ENCODE peak calls at places on chromosomes 6 and 20, in five cellular contexts. One of them, this sample, is unnamed. For H3K9me3, the result is how much of the 10 kb centered on the place peaks cover.

GRCh38 chr6:34525431-34526175 is 30.5 kb downstream of the SPDEF start:
- DNase-seq in AG04450: no peak
- DNase-seq in cardiac muscle cell: no peak
- DNase-seq in endodermal cell: no peak
- DNase-seq in breast epithelium: no peak
- DNase-seq in this sample: no peak

GRCh38 chr6:97586344-97586743 is 303.3 kb upstream of the MMS22L start:
- DNase-seq in AG04450: peak
- DNase-seq in cardiac muscle cell: no peak
- DNase-seq in endodermal cell: peak
- DNase-seq in breast epithelium: no peak
- DNase-seq in this sample: no peak

GRCh38 chr6:8029243-8029870 is 34.8 kb downstream of the BLOC1S5 start:
- DNase-seq in AG04450: no peak
- DNase-seq in cardiac muscle cell: peak
- DNase-seq in endodermal cell: no peak
- DNase-seq in breast epithelium: no peak
- DNase-seq in this sample: no peak

GRCh38 chr20:45752747-45753146 is 30.6 kb downstream of the SPINT4 start:
- DNase-seq in AG04450: no peak
- DNase-seq in cardiac muscle cell: no peak
- DNase-seq in endodermal cell: no peak
- DNase-seq in breast epithelium: no peak
- DNase-seq in this sample: no peak

GRCh38 chr6:53043626-53044025 is 21.6 kb upstream of the FBXO9 start:
- DNase-seq in AG04450: no peak
- DNase-seq in cardiac muscle cell: peak
- DNase-seq in endodermal cell: peak
- DNase-seq in breast epithelium: no peak
- DNase-seq in this sample: no peak

GRCh38 chr6:162591517-162591916 is 136.0 kb downstream of the PRKN start:
- DNase-seq in AG04450: no peak
- DNase-seq in cardiac muscle cell: no peak
- DNase-seq in endodermal cell: no peak
- DNase-seq in breast epithelium: no peak
- DNase-seq in this sample: no peak

GRCh38 chr20:33273117-33273851 is 9.7 kb upstream of the BPIFB1 start:
- DNase-seq in AG04450: no peak
- DNase-seq in cardiac muscle cell: peak
- DNase-seq in endodermal cell: peak
- DNase-seq in breast epithelium: no peak
- DNase-seq in this sample: no peak

GRCh38 chr6:6878921-6879585 is 228.7 kb upstream of the RREB1 start:
- DNase-seq in AG04450: no peak
- DNase-seq in cardiac muscle cell: no peak
- DNase-seq in endodermal cell: no peak
- DNase-seq in breast epithelium: no peak
- DNase-seq in this sample: no peak

GRCh38 chr6:131135244-131136020 is at the start of gene AKAP7:
- DNase-seq in AG04450: no peak
- DNase-seq in cardiac muscle cell: peak
- DNase-seq in endodermal cell: peak
- DNase-seq in breast epithelium: peak
- DNase-seq in this sample: peak

GRCh38 chr6:33958208-33958862 is 154.5 kb upstream of the MLN start:
- DNase-seq in AG04450: no peak
- DNase-seq in cardiac muscle cell: no peak
- DNase-seq in endodermal cell: peak
- DNase-seq in breast epithelium: no peak
- DNase-seq in this sample: peak

GRCh38 chr20:23507346-23507745 is 16.4 kb downstream of the CST8 start:
- DNase-seq in AG04450: no peak
- DNase-seq in cardiac muscle cell: no peak
- DNase-seq in endodermal cell: peak
- DNase-seq in breast epithelium: no peak
- DNase-seq in this sample: no peak

GRCh38 chr6:130872250-130873095 is 45.3 kb downstream of the SMLR1 start:
- DNase-seq in AG04450: no peak
- DNase-seq in cardiac muscle cell: peak
- DNase-seq in endodermal cell: peak
- DNase-seq in breast epithelium: no peak
- DNase-seq in this sample: peak

GRCh38 chr20:13105864-13106457 is 97.2 kb downstream of the SPTLC3 start:
- DNase-seq in AG04450: no peak
- DNase-seq in cardiac muscle cell: peak
- DNase-seq in endodermal cell: no peak
- DNase-seq in breast epithelium: no peak
- DNase-seq in this sample: peak

GRCh38 chr6:131745476-131745875 is 34.7 kb upstream of the CTAGE9 start:
- DNase-seq in AG04450: no peak
- DNase-seq in cardiac muscle cell: no peak
- DNase-seq in endodermal cell: no peak
- DNase-seq in breast epithelium: no peak
- DNase-seq in this sample: no peak

GRCh38 chr6:70281923-70282902 is 20.7 kb downstream of the COL9A1 start:
- DNase-seq in AG04450: no peak
- DNase-seq in cardiac muscle cell: peak
- DNase-seq in endodermal cell: peak
- DNase-seq in breast epithelium: no peak
- DNase-seq in this sample: no peak

GRCh38 chr6:7846971-7847818 is 63.4 kb downstream of the TXNDC5 start:
- DNase-seq in AG04450: peak
- DNase-seq in cardiac muscle cell: peak
- DNase-seq in endodermal cell: no peak
- DNase-seq in breast epithelium: no peak
- DNase-seq in this sample: no peak

GRCh38 chr20:56348746-56349145 is 10.0 kb upstream of the FAM210B start:
- DNase-seq in AG04450: no peak
- DNase-seq in cardiac muscle cell: no peak
- DNase-seq in endodermal cell: no peak
- DNase-seq in breast epithelium: no peak
- DNase-seq in this sample: no peak

GRCh38 chr20:17281478-17281877 is 54.6 kb downstream of the PCSK2 start:
- DNase-seq in AG04450: no peak
- DNase-seq in cardiac muscle cell: no peak
- DNase-seq in endodermal cell: peak
- DNase-seq in breast epithelium: no peak
- DNase-seq in this sample: peak

GRCh38 chr20:43015566-43015965 is 174.1 kb downstream of the PTPRT start:
- DNase-seq in AG04450: no peak
- DNase-seq in cardiac muscle cell: no peak
- DNase-seq in endodermal cell: no peak
- DNase-seq in breast epithelium: no peak
- DNase-seq in this sample: no peak

GRCh38 chr20:56111951-56112730 is 106.8 kb upstream of the CBLN4 start:
- DNase-seq in AG04450: no peak
- DNase-seq in cardiac muscle cell: no peak
- DNase-seq in endodermal cell: no peak
- DNase-seq in breast epithelium: no peak
- DNase-seq in this sample: no peak

GRCh38 chr20:20083796-20084195 is 31.5 kb downstream of the CFAP61 start:
- DNase-seq in AG04450: no peak
- DNase-seq in cardiac muscle cell: peak
- DNase-seq in endodermal cell: no peak
- DNase-seq in breast epithelium: no peak
- DNase-seq in this sample: peak

GRCh38 chr20:62668441-62669027 is 26.2 kb downstream of the SLCO4A1 start:
- DNase-seq in AG04450: peak
- DNase-seq in cardiac muscle cell: peak
- DNase-seq in endodermal cell: peak
- DNase-seq in breast epithelium: peak
- DNase-seq in this sample: peak

GRCh38 chr6:31657406-31658157 is 1.9 kb downstream of the APOM start:
- DNase-seq in AG04450: no peak
- DNase-seq in cardiac muscle cell: no peak
- DNase-seq in endodermal cell: no peak
- DNase-seq in breast epithelium: no peak
- DNase-seq in this sample: no peak

GRCh38 chr6:35970181-35970580 is 49.3 kb upstream of the SRPK1 start:
- DNase-seq in AG04450: no peak
- DNase-seq in cardiac muscle cell: peak
- DNase-seq in endodermal cell: no peak
- DNase-seq in breast epithelium: no peak
- DNase-seq in this sample: no peak

GRCh38 chr20:43844778-43845614 is 69.7 kb upstream of the TOX2 start:
- DNase-seq in AG04450: peak
- DNase-seq in cardiac muscle cell: peak
- DNase-seq in endodermal cell: no peak
- DNase-seq in breast epithelium: peak
- DNase-seq in this sample: no peak

GRCh38 chr6:102798631-102799030 is 1405.1 kb downstream of the GRIK2 start:
- DNase-seq in AG04450: no peak
- DNase-seq in cardiac muscle cell: no peak
- DNase-seq in endodermal cell: peak
- DNase-seq in breast epithelium: no peak
- DNase-seq in this sample: no peak

GRCh38 chr6:50699086-50699886 is 14.0 kb upstream of the TFAP2D start:
- DNase-seq in AG04450: no peak
- DNase-seq in cardiac muscle cell: no peak
- DNase-seq in endodermal cell: peak
- DNase-seq in breast epithelium: no peak
- DNase-seq in this sample: no peak

GRCh38 chr6:4714961-4715501 is 61.2 kb upstream of the CDYL start:
- DNase-seq in AG04450: no peak
- DNase-seq in cardiac muscle cell: no peak
- DNase-seq in endodermal cell: no peak
- DNase-seq in breast epithelium: no peak
- DNase-seq in this sample: no peak

GRCh38 chr6:72916906-72917305 is 295.0 kb downstream of the KCNQ5 start:
- DNase-seq in AG04450: no peak
- DNase-seq in cardiac muscle cell: peak
- DNase-seq in endodermal cell: no peak
- DNase-seq in breast epithelium: no peak
- DNase-seq in this sample: no peak

GRCh38 chr6:67535946-67536345 is 1099.1 kb upstream of the ADGRB3 start:
- DNase-seq in AG04450: no peak
- DNase-seq in cardiac muscle cell: peak
- DNase-seq in endodermal cell: no peak
- DNase-seq in breast epithelium: no peak
- DNase-seq in this sample: no peak

GRCh38 chr6:35311390-35312075 is 13.9 kb downstream of the DEF6 start:
- DNase-seq in AG04450: no peak
- DNase-seq in cardiac muscle cell: no peak
- DNase-seq in endodermal cell: peak
- DNase-seq in breast epithelium: no peak
- DNase-seq in this sample: peak

GRCh38 chr20:25496165-25496967 is 88.9 kb downstream of the GINS1 start:
- DNase-seq in AG04450: no peak
- DNase-seq in cardiac muscle cell: no peak
- DNase-seq in endodermal cell: no peak
- DNase-seq in breast epithelium: no peak
- DNase-seq in this sample: no peak
- H3K9me3 ChIP-seq in AG04450: under half
- H3K9me3 ChIP-seq in cardiac muscle cell: under half
- H3K9me3 ChIP-seq in endodermal cell: under half
- H3K9me3 ChIP-seq in breast epithelium: under half
- H3K9me3 ChIP-seq in this sample: under half

GRCh38 chr6:22612241-22612640 is 42.9 kb downstream of the HDGFL1 start:
- DNase-seq in AG04450: no peak
- DNase-seq in cardiac muscle cell: peak
- DNase-seq in endodermal cell: no peak
- DNase-seq in breast epithelium: no peak
- DNase-seq in this sample: no peak
- H3K9me3 ChIP-seq in AG04450: under half
- H3K9me3 ChIP-seq in cardiac muscle cell: under half
- H3K9me3 ChIP-seq in endodermal cell: under half
- H3K9me3 ChIP-seq in breast epithelium: under half
- H3K9me3 ChIP-seq in this sample: under half

DNA sequence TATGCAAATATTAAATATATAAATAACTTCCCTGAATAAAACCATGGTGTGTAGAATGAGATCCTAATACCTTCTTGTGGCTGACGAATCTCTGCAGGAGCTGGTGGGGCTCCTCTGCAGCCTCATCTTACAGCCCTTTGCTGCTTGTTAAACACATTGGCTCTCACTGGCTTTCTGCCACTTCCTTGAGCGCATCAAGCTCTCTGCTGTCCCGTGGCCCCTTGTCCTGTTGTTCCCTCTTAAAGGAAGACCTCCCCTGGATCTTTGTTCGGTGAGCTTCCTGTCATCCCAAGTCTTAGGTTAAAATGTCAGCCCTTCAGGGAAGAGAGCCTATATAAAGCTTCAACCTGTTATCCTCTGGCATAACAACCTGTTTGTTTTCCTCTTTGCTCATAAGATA is 519.6 kb downstream of the DOK5 start:
- DNase-seq in AG04450: no peak
- DNase-seq in cardiac muscle cell: no peak
- DNase-seq in endodermal cell: no peak
- DNase-seq in breast epithelium: no peak
- DNase-seq in this sample: no peak
- H3K9me3 ChIP-seq in AG04450: under half
- H3K9me3 ChIP-seq in cardiac muscle cell: under half
- H3K9me3 ChIP-seq in endodermal cell: under half
- H3K9me3 ChIP-seq in breast epithelium: under half
- H3K9me3 ChIP-seq in this sample: under half

DNA sequence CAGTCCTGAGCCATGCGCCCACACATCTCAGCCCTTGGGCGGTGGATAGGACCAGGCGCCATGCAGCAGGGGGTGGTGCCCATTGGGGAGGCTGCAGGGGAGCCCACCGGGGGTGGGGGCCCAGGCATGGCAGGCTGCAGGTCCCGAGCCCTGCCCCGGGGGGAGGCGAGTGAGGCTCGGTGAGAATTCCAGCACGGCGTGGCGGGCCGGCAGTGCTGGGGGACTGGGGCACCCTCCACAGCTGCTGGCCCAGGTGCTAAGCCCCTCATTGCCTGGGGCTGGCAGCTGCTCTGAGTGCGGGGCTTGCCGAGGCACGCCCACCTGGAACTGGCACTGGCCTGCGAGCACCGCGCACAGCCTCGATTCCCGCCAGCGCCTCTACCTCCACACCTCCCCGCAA is 21.6 kb upstream of the PRL start:
- DNase-seq in AG04450: no peak
- DNase-seq in cardiac muscle cell: no peak
- DNase-seq in endodermal cell: no peak
- DNase-seq in breast epithelium: no peak
- DNase-seq in this sample: no peak
- H3K9me3 ChIP-seq in AG04450: under half
- H3K9me3 ChIP-seq in cardiac muscle cell: under half
- H3K9me3 ChIP-seq in endodermal cell: under half
- H3K9me3 ChIP-seq in breast epithelium: under half
- H3K9me3 ChIP-seq in this sample: under half

DNA sequence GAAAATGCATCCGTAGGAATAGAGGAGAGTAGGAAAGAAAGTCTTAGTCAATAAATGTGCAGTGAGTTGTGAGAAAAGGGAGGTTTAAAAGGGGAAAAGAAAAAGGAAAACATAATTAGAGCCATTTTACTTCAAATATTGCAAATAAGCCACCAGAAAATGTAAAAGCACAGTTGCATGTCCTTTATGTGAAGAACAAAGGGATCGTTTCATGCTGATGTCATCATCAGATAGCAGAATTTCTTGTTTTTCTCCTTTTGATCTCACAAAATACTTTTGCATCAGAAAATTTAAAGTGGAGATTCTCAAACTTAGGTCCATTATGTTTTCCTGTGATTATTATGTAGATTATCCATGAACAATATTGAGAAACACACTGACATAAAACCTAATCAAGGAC is 166.7 kb downstream of the HAO1 start:
- DNase-seq in AG04450: no peak
- DNase-seq in cardiac muscle cell: no peak
- DNase-seq in endodermal cell: no peak
- DNase-seq in breast epithelium: no peak
- DNase-seq in this sample: no peak
- H3K9me3 ChIP-seq in AG04450: under half
- H3K9me3 ChIP-seq in cardiac muscle cell: under half
- H3K9me3 ChIP-seq in endodermal cell: under half
- H3K9me3 ChIP-seq in breast epithelium: under half
- H3K9me3 ChIP-seq in this sample: half or more

GRCh38 chr6:39999006-39999867 is 65.0 kb upstream of the MOCS1 start:
- DNase-seq in AG04450: no peak
- DNase-seq in cardiac muscle cell: no peak
- DNase-seq in endodermal cell: no peak
- DNase-seq in breast epithelium: no peak
- DNase-seq in this sample: no peak
- H3K9me3 ChIP-seq in AG04450: under half
- H3K9me3 ChIP-seq in cardiac muscle cell: under half
- H3K9me3 ChIP-seq in endodermal cell: under half
- H3K9me3 ChIP-seq in breast epithelium: under half
- H3K9me3 ChIP-seq in this sample: under half